ENCODE peak calls at places on chromosomes 3 and 15, in seven cellular contexts. W is fibroblast of lung, B is OCI-LY7, U is IMR-90, S is mammary epithelial cell, X is HepG2, P is HCT116. M is an unnamed sample.
A peak's percentile ranks its signal among the peaks of the same experiment; 100 is the strongest.

GRCh38 chr3:23779841-23780240 is 25.9 kb upstream of the UBE2E1 start:
- DNase-seq in S (no peak), B (no peak), W (no peak), X (no peak), P (no peak), U (no peak), M (no peak)

GRCh38 chr3:70550723-70551319 is 238.4 kb upstream of the MDFIC2 start:
- DNase-seq in U (peak; percentile 54), P (no peak), X (peak; percentile 42), S (peak; percentile 45), B (peak; percentile 57), W (peak; percentile 61), M (peak; percentile 70)

GRCh38 chr3:3802021-3802420 is 2.8 kb downstream of the LRRN1 start:
- DNase-seq in W (no peak), S (no peak), B (no peak), U (no peak), P (no peak), X (no peak), M (peak; percentile 7)

GRCh38 chr15:30904812-30905211 is 1.1 kb downstream of the FAN1 start:
- DNase-seq in W (no peak), P (no peak), U (no peak), S (no peak), X (no peak), B (peak; percentile 5), M (no peak)

GRCh38 chr3:146044046-146044445 is 116.9 kb downstream of the PLOD2 start:
- DNase-seq in P (no peak), S (peak; percentile 81), W (no peak), U (no peak), X (no peak), B (no peak), M (no peak)

GRCh38 chr3:103085465-103085864 is 650.6 kb downstream of the ZPLD1 start:
- DNase-seq in S (no peak), W (no peak), P (no peak), B (no peak), U (no peak), X (peak; percentile 10), M (peak; percentile 43)

GRCh38 chr3:37693791-37694194 is 167.9 kb upstream of the CTDSPL start:
- DNase-seq in P (no peak), W (no peak), S (no peak), B (no peak), U (no peak), X (no peak), M (no peak)

GRCh38 chr15:77632760-77633133 is at the start of gene LINGO1:
- DNase-seq in X (no peak), S (no peak), W (no peak), B (no peak), U (no peak), P (no peak), M (peak; percentile 73)

GRCh38 chr3:70108072-70108471 is 108.5 kb downstream of the SAMMSON start:
- DNase-seq in B (peak; percentile 10), X (peak; percentile 18), S (no peak), W (peak; percentile 24), U (peak; percentile 4), P (no peak), M (peak; percentile 42)

GRCh38 chr3:125602752-125603649 is 7.7 kb upstream of the OSBPL11 start:
- DNase-seq in W (peak; percentile 57), X (no peak), B (no peak), S (peak; percentile 86), P (peak; percentile 6), U (peak; percentile 24), M (no peak)

GRCh38 chr15:90071220-90071807 is 31.0 kb downstream of the IDH2 start:
- DNase-seq in W (peak; percentile 89), P (peak; percentile 57), X (peak; percentile 71), S (peak; percentile 62), U (peak; percentile 87), B (peak; percentile 88), M (peak; percentile 90)

GRCh38 chr3:72567474-72567873 is 280.8 kb downstream of the SHQ1 start:
- DNase-seq in U (no peak), P (no peak), B (no peak), W (no peak), S (no peak), X (peak; percentile 51), M (no peak)

GRCh38 chr15:34719051-34719882 is 35.5 kb downstream of the GJD2 start:
- DNase-seq in W (no peak), X (no peak), P (no peak), B (no peak), U (no peak), S (no peak), M (no peak)
- H3K4me2 ChIP-seq in W (no peak overlapping the region), X (no peak overlapping the region), P (no peak overlapping the region), B (no peak overlapping the region), U (peak overlapping the region; percentile 57), S (no peak overlapping the region), M (no peak overlapping the region)

GRCh38 chr3:56525291-56525690 is 31.7 kb upstream of the CCDC66 start:
- DNase-seq in S (no peak), U (no peak), B (no peak), P (no peak), X (no peak), W (no peak), M (no peak)
- H2AFZ ChIP-seq in S (no peak overlapping the region), U (no peak overlapping the region), B (no peak overlapping the region), P (no peak overlapping the region), X (no peak overlapping the region), W (no peak overlapping the region), M (no peak overlapping the region)

GRCh38 chr3:160697628-160698382 is 20.8 kb downstream of the ARL14 start:
- DNase-seq in P (no peak), U (peak; percentile 63), X (no peak), B (no peak), W (peak; percentile 42), S (no peak), M (no peak)
- H3K4me2 ChIP-seq in P (no peak overlapping the region), U (peak overlapping the region; percentile 7), X (no peak overlapping the region), B (no peak overlapping the region), W (no peak overlapping the region), S (no peak overlapping the region), M (no peak overlapping the region)

GRCh38 chr15:100834731-100835130 is 44.9 kb upstream of the ALDH1A3 start:
- DNase-seq in B (no peak), S (no peak), P (no peak), U (no peak), W (no peak), X (no peak), M (no peak)
- H2AFZ ChIP-seq in B (peak overlapping the region; percentile 52), S (no peak overlapping the region), P (no peak overlapping the region), U (no peak overlapping the region), W (no peak overlapping the region), X (no peak overlapping the region), M (no peak overlapping the region)

GRCh38 chr15:80161473-80162016 is 8.7 kb downstream of the FAH start:
- DNase-seq in X (no peak), P (no peak), U (no peak), W (no peak), B (no peak), S (no peak), M (no peak)

GRCh38 chr15:80159301-80159700 is 6.5 kb downstream of the FAH start:
- DNase-seq in W (no peak), X (no peak), P (no peak), S (no peak), B (no peak), U (no peak), M (no peak)

GRCh38 chr15:80162059-80162554 is 9.3 kb downstream of the FAH start:
- DNase-seq in W (peak; percentile 85), X (peak; percentile 54), P (no peak), U (peak; percentile 45), B (no peak), S (no peak), M (no peak)

GRCh38 chr15:80159811-80160569 is 7.2 kb downstream of the FAH start:
- DNase-seq in U (peak; percentile 46), X (no peak), S (no peak), W (peak; percentile 40), B (no peak), P (no peak), M (no peak)

DNA sequence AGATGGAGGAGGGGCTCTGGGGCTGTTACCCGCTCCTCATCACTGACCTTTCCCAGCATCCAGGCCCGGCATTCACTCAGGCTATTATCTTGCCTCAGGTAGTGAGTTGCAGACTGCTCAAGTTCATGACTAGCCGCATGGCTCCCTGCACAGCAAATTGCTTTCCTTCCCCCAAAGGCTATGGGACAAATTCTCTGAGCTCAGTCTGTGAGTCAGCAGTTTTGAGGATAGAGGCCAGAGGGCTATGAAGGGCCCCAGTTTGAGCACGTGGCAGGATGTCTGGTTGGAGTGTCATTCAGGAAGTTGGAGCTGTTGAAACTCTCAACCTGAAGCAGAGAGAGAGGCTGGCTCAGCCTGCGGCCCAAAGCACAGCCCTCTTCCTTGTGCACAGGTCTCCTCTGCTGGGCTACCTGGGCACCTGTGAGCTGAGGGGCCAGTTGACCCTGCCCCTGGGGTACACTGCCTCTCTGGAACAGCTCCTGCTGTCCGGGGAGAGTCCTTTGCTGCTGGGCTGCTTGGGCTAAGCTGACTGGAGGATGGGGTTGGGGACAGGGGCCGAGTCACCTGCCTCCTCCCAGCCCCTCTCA is 7.9 kb downstream of the FAH start:
- DNase-seq in X (peak; percentile 87), S (peak; percentile 89), W (peak; percentile 93), P (no peak), B (peak; percentile 75), U (peak; percentile 96), M (peak; percentile 83)
- H3K4me2 ChIP-seq in X (peak overlapping the region; percentile 31), S (peak overlapping the region; percentile 0), W (no peak overlapping the region), P (no peak overlapping the region), B (peak overlapping the region; percentile 27), U (no peak overlapping the region), M (no peak overlapping the region)

DNA sequence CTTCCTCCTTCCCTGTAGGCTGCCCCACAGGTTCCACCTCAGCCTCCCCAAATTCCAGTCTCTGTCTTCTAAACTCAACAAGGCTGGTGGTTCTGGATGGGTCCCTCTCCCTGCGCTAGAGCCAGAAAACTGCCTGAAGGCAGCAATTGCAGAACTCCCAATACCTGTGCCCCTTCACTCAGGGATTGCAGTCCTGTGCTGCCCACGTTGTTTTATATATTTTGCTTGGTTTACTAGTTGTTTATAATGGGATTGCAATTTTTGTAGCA is 14.8 kb upstream of the NPTN start:
- DNase-seq in P (no peak), U (no peak), W (no peak), S (no peak), B (no peak), X (no peak), M (no peak)
- H2AFZ ChIP-seq in P (peak overlapping the region; percentile 86), U (no peak overlapping the region), W (no peak overlapping the region), S (peak overlapping the region; percentile 62), B (no peak overlapping the region), X (no peak overlapping the region), M (peak overlapping the region; percentile 12)

GRCh38 chr15:95550702-95551101 is 779.8 kb upstream of the NR2F2 start:
- DNase-seq in U (no peak), B (no peak), W (no peak), P (no peak), S (no peak), X (no peak), M (no peak)
- H3K4me2 ChIP-seq in U (no peak overlapping the region), B (no peak overlapping the region), W (no peak overlapping the region), P (no peak overlapping the region), S (no peak overlapping the region), X (no peak overlapping the region), M (no peak overlapping the region)